ENCODE peak calls at places on chromosomes 11 and 22, in five cellular contexts. Z, R, L, H and U are unnamed samples.

GRCh38 chr11:78192223-78192719 is 3.6 kb downstream of the USP35 start:
- DNase-seq in Z (peak; percentile 54), R (no peak), L (no peak), H (no peak), U (no peak)

GRCh38 chr22:41048791-41049717 is 43.3 kb upstream of the EP300 start:
- DNase-seq in Z (peak; percentile 89), R (peak; percentile 80), L (peak; percentile 81), H (peak; percentile 77), U (peak; percentile 78)

GRCh38 chr22:38403806-38404205 is 51.2 kb downstream of the KCNJ4 start:
- DNase-seq in Z (no peak), R (no peak), L (no peak), H (no peak), U (no peak)

GRCh38 chr11:132490976-132491375 is 1041.3 kb downstream of the OPCML start:
- DNase-seq in Z (peak; percentile 79), R (no peak), L (no peak), H (no peak), U (peak; percentile 71)

GRCh38 chr22:21612858-21613257 is 17.0 kb downstream of the YDJC start:
- DNase-seq in Z (no peak), R (no peak), L (no peak), H (no peak), U (no peak)

GRCh38 chr22:50185384-50186087 is at the start of gene TRABD:
- DNase-seq in Z (peak; percentile 95), R (peak; percentile 90), L (peak; percentile 94), H (peak; percentile 90), U (peak; percentile 87)

GRCh38 chr11:123122341-123122740 is 60.4 kb upstream of the HSPA8 start:
- DNase-seq in Z (peak; percentile 90), R (peak; percentile 77), L (peak; percentile 35), H (no peak), U (peak; percentile 72)

GRCh38 chr22:21728270-21728669 is 7.3 kb downstream of the YPEL1 start:
- DNase-seq in Z (no peak), R (no peak), L (no peak), H (no peak), U (no peak)

GRCh38 chr11:64396079-64396591 is 37.2 kb downstream of the RPS6KA4 start:
- DNase-seq in Z (no peak), R (peak; percentile 62), L (no peak), H (no peak), U (no peak)

GRCh38 chr22:37887610-37888378 is 18.3 kb upstream of the MICALL1 start:
- DNase-seq in Z (peak; percentile 91), R (peak; percentile 90), L (no peak), H (no peak), U (peak; percentile 94)

GRCh38 chr11:79428406-79428805 is 12.4 kb downstream of the TENM4 start:
- DNase-seq in Z (no peak), R (no peak), L (no peak), H (no peak), U (no peak)

DNA sequence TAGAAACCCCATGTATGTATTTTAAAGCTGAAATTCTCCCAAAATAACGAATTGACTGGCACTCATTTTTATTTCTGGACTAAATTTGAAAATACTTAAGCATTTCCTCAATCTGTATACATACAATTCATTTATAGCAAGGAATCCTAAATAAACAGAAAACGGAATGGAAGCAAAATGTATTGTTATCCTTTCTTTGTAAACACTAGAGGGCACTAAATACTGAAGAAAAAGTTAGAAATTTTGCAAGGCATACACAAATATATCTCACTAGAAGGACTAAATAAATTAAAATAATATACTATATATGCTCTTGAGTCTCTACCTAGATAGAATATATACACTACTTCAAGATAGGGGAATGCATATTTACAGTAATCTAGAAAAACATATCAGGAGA is 23.1 kb upstream of the ANO5 start:
- DNase-seq in Z (no peak), R (peak; percentile 12), L (no peak), H (no peak), U (no peak)
- TF ChIP-seq CTCF in Z (no peak), R (peak; percentile 38), L (peak; percentile 47), H (peak; percentile 53), U (peak; percentile 36)

GRCh38 chr22:17777717-17778044 is 3.4 kb upstream of the BID start:
- DNase-seq in Z (no peak), R (no peak), L (no peak), H (no peak), U (no peak)
- H3K4me3 ChIP-seq in Z (peak overlapping the region; percentile 23), R (no peak overlapping the region), L (peak overlapping the region; percentile 44), H (peak overlapping the region; percentile 48), U (no peak overlapping the region)

GRCh38 chr22:31103111-31103510 is 4.3 kb downstream of the SELENOM start:
- DNase-seq in Z (no peak), R (no peak), L (no peak), H (no peak), U (no peak)

GRCh38 chr22:31105282-31105929 is 2.0 kb downstream of the SELENOM start:
- DNase-seq in Z (peak; percentile 79), R (no peak), L (no peak), H (no peak), U (no peak)

GRCh38 chr22:31106001-31106571 is 1.3 kb downstream of the SELENOM start:
- DNase-seq in Z (peak; percentile 84), R (no peak), L (no peak), H (no peak), U (no peak)

GRCh38 chr22:31103899-31104694 is 3.3 kb downstream of the SELENOM start:
- DNase-seq in Z (peak; percentile 95), R (no peak), L (peak; percentile 45), H (no peak), U (no peak)

GRCh38 chr22:31104869-31105268 is 2.5 kb downstream of the SELENOM start:
- DNase-seq in Z (peak; percentile 83), R (no peak), L (peak; percentile 53), H (no peak), U (no peak)
- TF ChIP-seq CTCF in Z (no peak), R (peak; percentile 51), L (peak; percentile 30), H (peak; percentile 49), U (peak; percentile 26)

DNA sequence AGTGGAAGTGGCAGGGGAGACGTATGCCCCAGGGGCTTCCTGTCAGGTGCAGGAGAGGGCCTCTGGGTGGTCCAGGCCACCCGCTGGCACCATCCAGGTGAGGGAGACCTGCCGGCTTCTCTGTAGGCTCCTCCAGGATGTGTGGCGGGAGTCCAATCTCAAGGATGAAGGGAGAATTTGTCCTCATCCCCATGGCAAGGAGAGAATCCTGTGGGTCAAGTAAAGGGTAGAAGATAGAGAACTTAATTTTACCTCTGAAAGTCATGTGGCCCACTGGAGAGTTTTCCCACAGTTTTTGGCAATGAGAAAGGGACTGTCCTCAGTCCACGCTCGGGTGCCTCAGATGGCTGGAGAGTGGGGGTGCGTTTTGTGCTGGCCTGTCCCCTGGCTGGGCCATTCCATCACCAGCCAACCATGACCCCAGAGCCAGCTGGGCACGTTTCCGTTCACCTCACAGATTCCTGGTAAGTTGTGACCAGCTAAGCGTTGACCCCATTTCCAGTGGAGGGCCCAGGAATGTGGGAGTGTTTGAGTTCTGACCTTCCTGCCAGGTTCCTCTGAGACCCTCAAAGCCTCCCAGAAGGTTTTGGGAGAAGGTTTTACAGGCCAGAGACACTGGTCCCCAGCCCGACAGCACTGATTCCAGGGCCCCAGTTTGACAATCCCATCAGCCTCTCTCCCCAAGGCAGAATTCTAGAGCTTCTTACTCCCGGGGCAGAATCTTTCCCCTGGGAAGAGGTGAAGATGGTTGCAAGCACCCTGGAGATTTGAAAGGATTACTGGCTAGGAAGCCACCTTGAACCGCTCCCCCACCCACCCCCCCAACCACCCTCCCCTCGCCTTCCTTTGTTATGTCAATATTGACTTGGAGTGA is 2.6 kb downstream of the OVOL1 start:
- DNase-seq in Z (no peak), R (no peak), L (no peak), H (no peak), U (no peak)
- H3K4me3 ChIP-seq in Z (no peak overlapping the region), R (no peak overlapping the region), L (no peak overlapping the region), H (no peak overlapping the region), U (no peak overlapping the region)

DNA sequence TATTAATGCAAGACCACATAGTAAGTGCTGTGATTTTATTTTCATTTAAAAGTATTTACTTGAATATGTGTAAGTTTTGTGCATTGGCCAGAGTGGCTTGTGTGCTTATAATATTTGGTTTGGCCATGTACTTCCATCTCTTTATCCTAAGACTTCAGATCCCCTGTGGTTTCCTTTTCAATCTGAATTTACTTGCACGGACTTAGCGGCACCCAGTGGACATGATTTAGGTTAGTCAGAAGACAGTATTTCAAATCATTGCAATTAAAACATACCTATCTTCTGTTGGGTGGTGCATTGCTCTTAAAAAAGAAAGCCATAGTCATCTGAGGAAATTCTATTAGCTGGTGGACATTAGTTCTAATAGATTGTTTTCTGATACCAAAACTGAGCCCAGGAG is 30.7 kb downstream of the PIWIL4 start:
- DNase-seq in Z (no peak), R (peak; percentile 83), L (no peak), H (no peak), U (peak; percentile 5)
- TF ChIP-seq CTCF in Z (no peak), R (peak; percentile 62), L (no peak), H (no peak), U (no peak)

GRCh38 chr22:17772963-17773605 is 1.2 kb downstream of the BID start:
- DNase-seq in Z (peak; percentile 67), R (peak; percentile 59), L (peak; percentile 63), H (no peak), U (peak; percentile 45)

GRCh38 chr22:17770180-17771077 is 3.8 kb downstream of the BID start:
- DNase-seq in Z (no peak), R (no peak), L (peak; percentile 14), H (no peak), U (no peak)

GRCh38 chr22:17774206-17774927 is at the start of gene BID:
- DNase-seq in Z (no peak), R (no peak), L (peak; percentile 61), H (peak; percentile 68), U (no peak)

GRCh38 chr22:17773606-17774205 is 563 bp downstream of the BID start:
- DNase-seq in Z (peak; percentile 68), R (peak; percentile 43), L (peak; percentile 47), H (peak; percentile 38), U (no peak)

DNA sequence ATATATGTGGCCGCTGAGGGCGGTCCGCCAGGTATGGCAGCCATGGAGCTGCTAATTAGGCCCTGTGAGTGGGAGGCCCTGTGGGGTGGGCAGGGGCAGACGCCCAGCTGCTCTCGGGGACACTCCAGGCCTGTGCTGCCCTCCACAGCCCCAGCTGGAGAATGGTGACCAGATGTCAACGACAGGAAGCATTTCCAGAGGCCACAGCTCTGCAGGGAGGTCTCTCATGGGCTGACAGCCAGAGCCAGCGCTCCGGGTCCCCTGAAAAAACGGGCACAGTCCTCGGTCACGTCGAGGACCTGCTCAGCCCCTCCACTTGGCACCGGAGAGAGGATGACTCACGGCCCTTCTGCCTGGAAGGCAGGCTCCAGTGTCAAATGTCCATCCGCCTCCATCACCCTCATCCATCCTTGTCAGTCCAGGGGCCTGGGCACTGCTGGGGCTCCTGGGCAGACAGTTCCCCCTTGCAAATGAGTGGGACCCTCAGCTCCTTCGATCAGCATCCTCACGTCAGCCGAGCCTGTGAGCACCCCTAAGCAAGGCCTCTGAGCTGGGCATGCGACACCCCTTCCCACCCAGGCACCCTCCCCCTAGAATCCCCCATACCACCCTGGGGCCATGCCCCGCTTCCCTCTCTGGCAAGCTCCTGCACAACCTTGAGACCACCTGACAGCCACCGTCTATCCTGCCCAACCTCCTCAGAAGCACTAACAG is 1.9 kb downstream of the BID start:
- DNase-seq in Z (peak; percentile 60), R (no peak), L (peak; percentile 24), H (no peak), U (no peak)
- H3K4me3 ChIP-seq in Z (no peak overlapping the region), R (peak overlapping the region; percentile 64), L (peak overlapping the region; percentile 77), H (peak overlapping the region; percentile 88), U (peak overlapping the region; percentile 68)